ENCODE peak calls at places on chromosomes 11 and 22, in five cellular contexts. B, Q, U, T and X are unnamed samples.

GRCh38 chr11:82701847-82702520 is 31.7 kb downstream of the FAM181B start:
- DNase-seq in B (peak; percentile 48), Q (peak; percentile 41), U (no peak), T (peak; percentile 65), X (peak; percentile 55)

GRCh38 chr11:69035959-69036340 is 12.8 kb upstream of the TPCN2 start:
- DNase-seq in B (no peak), Q (no peak), U (peak; percentile 70), T (no peak), X (no peak)

GRCh38 chr11:67616431-67617242 is 9.9 kb downstream of the NDUFV1 start:
- DNase-seq in B (no peak), Q (no peak), U (peak; percentile 45), T (no peak), X (no peak)

GRCh38 chr11:79362358-79362757 is 78.5 kb downstream of the TENM4 start:
- DNase-seq in B (no peak), Q (no peak), U (no peak), T (no peak), X (no peak)

GRCh38 chr11:72578051-72578450 is 96.2 kb downstream of the PDE2A start:
- DNase-seq in B (no peak), Q (no peak), U (no peak), T (no peak), X (no peak)

GRCh38 chr11:62555464-62556092 is 9.0 kb upstream of the AHNAK start:
- DNase-seq in B (no peak), Q (no peak), U (peak; percentile 61), T (no peak), X (no peak)

GRCh38 chr11:34344410-34345011 is 13.3 kb downstream of the ABTB2 start:
- DNase-seq in B (peak; percentile 72), Q (no peak), U (no peak), T (no peak), X (peak; percentile 75)

GRCh38 chr11:34358258-34358665 is 452 bp upstream of the ABTB2 start:
- DNase-seq in B (peak; percentile 63), Q (peak; percentile 63), U (no peak), T (peak; percentile 67), X (peak; percentile 78)

GRCh38 chr11:75639752-75640151 is 29.1 kb downstream of the MAP6 start:
- DNase-seq in B (no peak), Q (peak; percentile 71), U (peak; percentile 78), T (no peak), X (no peak)

GRCh38 chr11:113884361-113884836 is 9.0 kb upstream of the USP28 start:
- DNase-seq in B (peak; percentile 47), Q (peak; percentile 28), U (no peak), T (no peak), X (peak; percentile 39)

GRCh38 chr11:15967966-15968365 is 388.4 kb downstream of the SOX6 start:
- DNase-seq in B (peak; percentile 87), Q (no peak), U (no peak), T (no peak), X (peak; percentile 75)

GRCh38 chr22:27461470-27461869 is 340.1 kb downstream of the MN1 start:
- DNase-seq in B (peak; percentile 73), Q (no peak), U (no peak), T (peak; percentile 71), X (peak; percentile 89)

GRCh38 chr22:33518405-33518804 is 401.9 kb downstream of the LARGE1 start:
- DNase-seq in B (no peak), Q (no peak), U (no peak), T (no peak), X (no peak)

GRCh38 chr22:38353142-38353629 is 36.0 kb upstream of the CSNK1E start:
- DNase-seq in B (no peak), Q (peak; percentile 81), U (peak; percentile 83), T (peak; percentile 46), X (peak; percentile 61)

GRCh38 chr11:21545701-21546100 is 647.2 kb upstream of the ANO5 start:
- DNase-seq in B (no peak), Q (no peak), U (no peak), T (no peak), X (no peak)

GRCh38 chr11:5938603-5938965 is 3.5 kb upstream of the OR56A3 start:
- DNase-seq in B (no peak), Q (no peak), U (no peak), T (no peak), X (no peak)

GRCh38 chr11:116691779-116692178 is 81.0 kb downstream of the BUD13 start:
- DNase-seq in B (peak; percentile 19), Q (peak; percentile 56), U (no peak), T (peak; percentile 56), X (peak; percentile 44)

GRCh38 chr11:19079643-19080440 is 19.3 kb upstream of the MRGPRX2 start:
- DNase-seq in B (peak; percentile 97), Q (peak; percentile 39), U (no peak), T (no peak), X (peak; percentile 99)

GRCh38 chr11:122204206-122204605 is 88.2 kb upstream of the BLID start:
- DNase-seq in B (no peak), Q (no peak), U (no peak), T (no peak), X (no peak)

GRCh38 chr11:73577496-73577917 is 20.4 kb downstream of the FAM168A start:
- DNase-seq in B (no peak), Q (no peak), U (no peak), T (no peak), X (no peak)

GRCh38 chr11:38553033-38553432 is 1955.0 kb upstream of the RAG2 start:
- DNase-seq in B (no peak), Q (no peak), U (no peak), T (no peak), X (no peak)

DNA sequence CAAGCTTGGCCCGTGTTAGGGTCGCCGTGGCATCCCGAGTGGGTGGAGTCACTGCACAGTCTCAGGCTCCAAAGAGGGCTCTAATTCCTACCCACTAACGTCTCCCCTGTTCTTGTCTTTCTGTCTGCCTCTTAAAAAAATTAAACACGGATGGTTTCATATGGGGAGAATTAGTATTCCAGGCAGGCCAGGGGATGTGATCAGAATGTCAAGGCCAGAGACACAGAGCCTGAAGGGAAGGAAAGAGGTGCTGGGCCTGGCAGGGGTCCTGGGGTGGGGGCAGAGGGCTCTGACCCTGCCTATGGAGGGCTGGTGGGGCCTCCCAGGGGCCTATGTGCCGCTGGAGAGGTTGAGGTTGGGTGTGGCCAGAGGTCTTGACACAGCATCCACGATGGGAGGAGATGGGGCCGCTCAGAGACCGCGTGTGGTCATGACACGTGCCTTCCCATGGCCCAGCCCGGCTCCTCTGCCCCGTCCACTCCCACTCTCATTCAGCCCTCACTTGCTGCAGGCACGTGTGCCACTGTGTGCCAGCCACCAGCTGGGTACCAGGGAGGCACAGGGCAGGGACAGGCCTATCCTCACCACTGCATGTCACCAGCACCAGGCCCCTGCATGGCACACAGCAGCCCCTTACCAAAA is 56.5 kb downstream of the FLRT1 start:
- DNase-seq in B (no peak), Q (no peak), U (no peak), T (no peak), X (no peak)
- H3K4me3 ChIP-seq in B (no peak overlapping the region), Q (no peak overlapping the region), U (no peak overlapping the region), T (no peak overlapping the region), X (no peak overlapping the region)

DNA sequence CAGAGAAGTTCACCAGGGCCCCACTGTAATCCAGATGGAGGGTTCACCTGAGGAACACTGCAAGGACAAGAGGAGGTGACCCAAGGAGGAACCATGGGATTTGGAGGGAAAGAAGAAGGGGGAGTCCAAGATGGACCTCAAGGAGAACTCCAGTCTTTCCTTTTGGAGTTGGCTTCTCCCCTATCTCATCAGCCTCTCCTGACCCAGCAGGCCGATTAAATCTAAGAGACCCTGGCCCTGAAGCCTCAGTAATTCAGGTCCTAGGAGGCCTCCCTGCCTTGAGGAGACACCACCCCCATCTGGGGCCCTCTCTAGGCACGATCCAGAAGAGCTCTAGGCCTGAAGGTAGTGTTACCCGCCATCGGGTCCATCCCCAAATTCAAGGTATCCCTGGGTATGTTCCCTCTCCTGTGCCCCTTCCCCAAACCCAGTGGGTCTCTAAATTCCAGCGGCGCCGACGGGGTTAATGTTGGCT is 15.1 kb upstream of the DGKZ start:
- DNase-seq in B (no peak), Q (no peak), U (no peak), T (no peak), X (no peak)
- H3K4me3 ChIP-seq in B (no peak overlapping the region), Q (no peak overlapping the region), U (peak overlapping the region; percentile 62), T (peak overlapping the region; percentile 48), X (no peak overlapping the region)

GRCh38 chr11:128685383-128686044 is 8.4 kb upstream of the FLI1 start:
- DNase-seq in B (no peak), Q (no peak), U (no peak), T (no peak), X (no peak)

GRCh38 chr11:128687321-128687720 is 6.6 kb upstream of the FLI1 start:
- DNase-seq in B (peak; percentile 49), Q (peak; percentile 40), U (no peak), T (no peak), X (peak; percentile 48)

GRCh38 chr11:128686745-128687177 is 7.1 kb upstream of the FLI1 start:
- DNase-seq in B (peak; percentile 71), Q (peak; percentile 37), U (peak; percentile 73), T (no peak), X (peak; percentile 77)

GRCh38 chr11:128684582-128685382 is 9.1 kb upstream of the FLI1 start:
- DNase-seq in B (no peak), Q (no peak), U (no peak), T (no peak), X (no peak)

GRCh38 chr11:128686045-128686741 is 7.7 kb upstream of the FLI1 start:
- DNase-seq in B (no peak), Q (no peak), U (no peak), T (no peak), X (no peak)
- H3K4me3 ChIP-seq in B (peak overlapping the region; percentile 31), Q (no peak overlapping the region), U (peak overlapping the region; percentile 59), T (no peak overlapping the region), X (no peak overlapping the region)

GRCh38 chr22:30396871-30397655 is at the start of gene SEC14L2:
- DNase-seq in B (peak; percentile 35), Q (peak; percentile 75), U (peak; percentile 80), T (no peak), X (peak; percentile 64)
- H3K4me3 ChIP-seq in B (peak within 1 kb of the TSS; percentile 88), Q (peak within 1 kb of the TSS; percentile 61), U (peak within 1 kb of the TSS; percentile 67), T (peak within 1 kb of the TSS; percentile 64), X (peak within 1 kb of the TSS; percentile 74)

DNA sequence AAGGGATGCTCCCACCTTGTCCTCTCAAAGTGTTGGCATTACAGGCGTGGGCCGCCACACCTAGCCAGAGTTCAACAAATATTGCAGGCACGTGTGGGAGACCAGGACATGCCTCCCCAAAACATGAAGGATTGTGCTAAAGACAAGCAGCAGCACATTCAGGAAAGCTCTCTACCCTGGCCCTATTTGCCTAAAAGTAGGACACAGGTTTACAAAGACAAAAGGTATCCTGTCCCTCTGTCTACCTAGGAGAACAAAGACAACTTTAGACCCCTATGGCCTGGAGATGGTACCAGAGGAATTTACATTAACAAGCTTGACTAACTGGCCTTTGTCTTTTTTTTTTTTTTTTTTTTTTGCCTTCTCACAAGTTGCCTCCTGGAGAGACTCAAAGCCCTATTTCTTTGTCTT is 904 bp upstream of the ACCS start:
- DNase-seq in B (no peak), Q (no peak), U (no peak), T (no peak), X (no peak)
- H3K4me3 ChIP-seq in B (no peak overlapping the region), Q (no peak overlapping the region), U (no peak overlapping the region), T (no peak overlapping the region), X (no peak overlapping the region)

DNA sequence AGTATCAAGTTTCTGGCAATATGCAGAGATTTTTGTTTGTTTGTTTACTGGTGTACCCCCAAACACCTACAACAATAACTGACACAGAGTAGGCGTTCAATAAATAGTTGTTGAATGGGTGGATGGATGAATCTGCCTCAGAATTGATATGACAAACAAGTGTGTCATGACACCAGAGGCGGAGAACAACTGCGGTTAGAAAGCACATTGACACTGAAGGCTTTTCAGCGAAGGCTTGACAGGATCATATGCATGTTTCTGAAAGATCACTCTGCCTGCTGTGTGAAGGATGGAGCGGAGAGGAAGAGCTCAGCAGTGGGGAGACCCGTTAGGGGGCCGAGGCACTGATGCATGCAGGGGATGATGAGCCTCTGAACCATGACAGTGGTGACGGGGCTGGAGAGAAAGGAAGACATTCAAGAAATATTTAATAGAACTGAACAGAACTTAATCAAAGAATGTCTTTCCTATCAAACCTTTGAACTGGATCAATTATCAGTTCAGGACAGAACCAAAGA is 108.5 kb upstream of the USP47 start:
- DNase-seq in B (no peak), Q (no peak), U (no peak), T (no peak), X (no peak)
- H3K4me3 ChIP-seq in B (no peak overlapping the region), Q (no peak overlapping the region), U (no peak overlapping the region), T (no peak overlapping the region), X (no peak overlapping the region)